ENCODE peak calls at places on chromosomes 3 and 15, in four cellular contexts. J, G, I and A are unnamed samples.

GRCh38 chr3:9986230-9986725 is 363 bp downstream of the EMC3 start:
- DNase-seq in J (no peak), G (no peak), I (no peak), A (no peak)

GRCh38 chr15:52567886-52568568 is 803 bp downstream of the ARPP19 start:
- DNase-seq in J (no peak), G (no peak), I (peak), A (no peak)

GRCh38 chr3:41581700-41582099 is 380.2 kb downstream of the ULK4 start:
- DNase-seq in J (no peak), G (no peak), I (no peak), A (no peak)

GRCh38 chr3:3015472-3016089 is 94.6 kb downstream of the IL5RA start:
- DNase-seq in J (no peak), G (no peak), I (no peak), A (peak)

GRCh38 chr15:94445529-94446160 is 214.3 kb downstream of the MCTP2 start:
- DNase-seq in J (no peak), G (no peak), I (no peak), A (no peak)

GRCh38 chr15:25693321-25694237 is 169.5 kb downstream of the ATP10A start:
- DNase-seq in J (no peak), G (no peak), I (peak), A (no peak)

GRCh38 chr3:25019506-25019905 is 408.6 kb upstream of the RARB start:
- DNase-seq in J (no peak), G (no peak), I (no peak), A (no peak)

GRCh38 chr3:13012228-13012691 is 61.0 kb downstream of the IQSEC1 start:
- DNase-seq in J (no peak), G (peak), I (no peak), A (no peak)

GRCh38 chr3:61821823-61822251 is 260.5 kb downstream of the PTPRG start:
- DNase-seq in J (peak), G (no peak), I (peak), A (no peak)

GRCh38 chr15:82849556-82850241 is 40.3 kb downstream of the WHAMM start:
- DNase-seq in J (peak), G (peak), I (peak), A (peak)

GRCh38 chr15:31098953-31099740 is 2.4 kb downstream of the TRPM1 start:
- DNase-seq in J (no peak), G (no peak), I (peak), A (no peak)

DNA sequence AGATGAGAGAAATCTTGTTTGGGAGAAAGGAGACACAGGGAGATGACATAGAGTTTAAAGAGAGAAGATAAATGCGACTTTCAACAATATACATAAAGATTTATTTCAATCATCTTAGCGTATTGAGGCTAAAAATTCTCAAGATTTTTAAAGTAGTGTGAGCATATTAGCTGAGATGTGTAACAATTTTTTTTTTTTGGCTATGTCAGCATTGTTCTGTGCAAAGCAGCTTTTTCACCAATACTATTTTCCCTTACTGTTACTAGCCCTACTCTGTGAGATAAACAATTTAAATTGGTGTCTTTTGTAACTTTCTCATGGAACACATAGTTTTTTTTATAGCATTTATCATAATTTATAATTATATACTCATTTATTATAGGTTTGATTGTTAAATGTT is 185.2 kb upstream of the ZNF385D start:
- DNase-seq in J (no peak), G (no peak), I (no peak), A (no peak)
- TF ChIP-seq CTCF in J (no peak), G (no peak), I (no peak), A (no peak)

DNA sequence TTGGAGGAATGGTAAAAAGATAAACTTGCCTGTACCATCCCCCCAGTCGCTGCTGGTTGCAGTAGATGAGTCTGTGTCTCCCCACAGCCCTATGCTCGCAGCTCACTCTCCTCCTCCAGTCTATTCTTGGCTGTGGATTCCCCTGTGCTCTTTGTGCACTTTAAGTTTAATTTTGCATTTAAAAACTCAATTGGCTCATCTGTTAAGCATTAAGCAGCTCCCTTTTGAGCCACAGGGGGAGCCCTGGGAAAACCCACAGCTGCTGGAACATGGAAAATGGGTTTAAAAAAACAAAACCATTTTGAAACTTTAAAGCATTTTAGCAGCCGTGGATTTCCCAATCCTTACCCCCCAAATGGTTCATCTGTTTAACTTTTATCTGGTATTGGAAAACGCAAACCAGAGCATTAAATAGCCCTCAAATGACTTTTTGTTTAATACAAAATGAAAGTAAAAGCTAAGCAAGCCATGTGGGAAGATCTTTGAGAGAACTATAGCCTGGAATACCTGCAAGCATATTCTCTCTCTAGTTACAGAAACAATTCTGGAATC is 536.9 kb downstream of the ZIC1 start:
- DNase-seq in J (peak), G (no peak), I (no peak), A (peak)
- TF ChIP-seq CTCF in J (peak), G (no peak), I (peak), A (peak)

GRCh38 chr15:81268881-81269601 is 54.9 kb downstream of the STARD5 start:
- DNase-seq in J (no peak), G (no peak), I (no peak), A (no peak)
- TF ChIP-seq CTCF in J (no peak), G (no peak), I (no peak), A (no peak)

GRCh38 chr3:58235970-58236369 is 1.6 kb upstream of the ABHD6 start:
- DNase-seq in J (no peak), G (no peak), I (no peak), A (no peak)

GRCh38 chr3:58237940-58238681 is 519 bp downstream of the ABHD6 start:
- DNase-seq in J (no peak), G (peak), I (peak), A (no peak)

GRCh38 chr3:58238830-58239229 is 1.2 kb downstream of the ABHD6 start:
- DNase-seq in J (no peak), G (no peak), I (no peak), A (no peak)

GRCh38 chr3:58236527-58237237 is 910 bp upstream of the ABHD6 start:
- DNase-seq in J (no peak), G (no peak), I (no peak), A (no peak)

DNA sequence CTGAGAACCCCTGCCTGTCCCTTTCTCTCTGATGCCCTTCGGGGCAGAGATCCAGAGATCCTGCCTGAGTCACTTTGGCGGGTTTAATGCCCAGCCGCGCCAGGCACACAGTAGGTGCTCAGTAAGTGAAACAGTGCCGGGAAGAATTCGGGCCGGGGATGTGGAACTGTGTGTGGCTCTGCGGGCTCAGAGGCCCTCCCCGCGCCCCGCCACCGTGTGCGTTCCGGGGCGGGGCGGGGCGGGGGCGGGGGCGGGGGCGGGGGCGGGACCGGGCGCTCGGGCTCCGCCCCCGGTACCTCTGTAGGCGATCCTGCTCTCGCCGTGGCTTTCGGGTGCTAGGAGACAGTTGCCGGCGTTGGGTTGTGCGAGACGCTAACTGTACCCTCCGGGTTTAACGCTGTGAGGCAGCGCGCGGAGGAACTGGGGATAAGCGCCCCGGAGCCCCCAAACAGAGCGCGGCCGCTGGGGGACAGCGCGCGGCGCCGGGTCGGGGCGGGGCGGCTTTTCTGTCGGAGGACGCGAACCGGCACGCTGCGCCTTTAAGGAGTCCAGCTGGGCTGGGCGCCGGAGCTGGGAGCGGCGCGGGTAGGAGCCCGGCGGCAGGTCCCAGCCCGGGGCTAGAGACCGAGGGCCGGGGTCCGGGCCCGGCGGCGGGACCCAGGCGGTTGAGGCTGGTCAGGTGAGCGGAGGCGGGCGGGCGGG is at the start of gene ABHD6:
- DNase-seq in J (peak), G (peak), I (peak), A (no peak)
- TF ChIP-seq CTCF in J (no peak), G (no peak), I (peak), A (no peak)

GRCh38 chr15:58434334-58434888 is 2.6 kb downstream of the LIPC start:
- DNase-seq in J (no peak), G (no peak), I (no peak), A (no peak)

GRCh38 chr15:58430224-58430787 is 1.5 kb upstream of the LIPC start:
- DNase-seq in J (no peak), G (no peak), I (no peak), A (no peak)

GRCh38 chr15:58432421-58432820 is 630 bp downstream of the LIPC start:
- DNase-seq in J (no peak), G (no peak), I (no peak), A (no peak)

GRCh38 chr15:58431221-58432149 is at the start of gene LIPC:
- DNase-seq in J (no peak), G (no peak), I (no peak), A (no peak)

GRCh38 chr15:58433597-58434333 is 2.0 kb downstream of the LIPC start:
- DNase-seq in J (no peak), G (no peak), I (no peak), A (peak)
- TF ChIP-seq CTCF in J (no peak), G (no peak), I (peak), A (no peak)

DNA sequence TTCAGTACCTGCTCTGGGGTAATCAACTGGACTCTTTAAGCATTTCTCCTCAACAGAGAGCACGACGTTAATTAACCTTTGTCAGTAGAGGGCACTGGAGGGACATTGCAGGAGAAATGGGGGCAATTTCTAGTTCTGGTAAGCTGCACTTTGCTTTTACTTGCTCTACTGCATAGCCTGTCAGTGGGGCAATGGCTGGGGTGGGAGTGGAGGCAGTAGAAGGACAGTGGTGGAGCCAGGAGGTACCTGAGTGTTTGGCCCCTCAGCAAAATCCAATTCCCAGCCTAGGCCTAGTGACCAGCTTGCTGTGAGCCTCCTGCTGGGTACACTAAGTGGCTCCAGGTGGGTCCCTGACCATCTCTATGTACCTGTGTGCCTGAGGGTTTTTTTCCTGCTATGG is 18.3 kb upstream of the MED12L start:
- DNase-seq in J (no peak), G (no peak), I (no peak), A (no peak)
- TF ChIP-seq CTCF in J (no peak), G (no peak), I (peak), A (no peak)